ENCODE peak calls at places on chromosomes 7 and 10, in five cellular contexts. L is Karpas-422, H is kidney, W is SK-N-SH, M is tibial artery. Q is an unnamed sample.

GRCh38 chr10:102813017-102813541 is 24.1 kb downstream of the CYP17A1 start:
- DNase-seq in L (no peak), H (no peak), W (no peak), M (no peak), Q (no peak)

GRCh38 chr10:79425074-79425532 is 20.3 kb downstream of the ZCCHC24 start:
- DNase-seq in L (no peak), H (peak; percentile 67), W (peak; percentile 69), M (no peak), Q (no peak)

GRCh38 chr7:147415991-147416390 is 1174.6 kb upstream of the C7orf33 start:
- DNase-seq in L (no peak), H (no peak), W (no peak), M (no peak), Q (no peak)

GRCh38 chr10:129877773-129878371 is 86.2 kb downstream of the EBF3 start:
- DNase-seq in L (peak; percentile 87), H (no peak), W (peak; percentile 50), M (no peak), Q (no peak)

GRCh38 chr10:79344502-79345195 is 2.6 kb upstream of the PPIF start:
- DNase-seq in L (no peak), H (no peak), W (no peak), M (no peak), Q (no peak)

GRCh38 chr10:2146079-2146478 is 408.8 kb upstream of the ADARB2 start:
- DNase-seq in L (no peak), H (no peak), W (no peak), M (no peak), Q (no peak)

GRCh38 chr7:101666751-101667150 is 37.7 kb upstream of the MYL10 start:
- DNase-seq in L (no peak), H (no peak), W (no peak), M (no peak), Q (no peak)

GRCh38 chr10:21138769-21139324 is 241.7 kb upstream of the NEBL start:
- DNase-seq in L (no peak), H (no peak), W (no peak), M (no peak), Q (no peak)

GRCh38 chr7:5396542-5396941 is 27.1 kb downstream of the TNRC18 start:
- DNase-seq in L (peak; percentile 85), H (no peak), W (peak; percentile 63), M (peak; percentile 30), Q (no peak)

GRCh38 chr10:54010337-54010736 is 790.7 kb downstream of the PCDH15 start:
- DNase-seq in L (no peak), H (no peak), W (no peak), M (no peak), Q (no peak)

GRCh38 chr7:157267956-157268355 is 68.8 kb upstream of the DNAJB6 start:
- DNase-seq in L (no peak), H (no peak), W (no peak), M (no peak), Q (no peak)

GRCh38 chr10:117617664-117618063 is 75.1 kb downstream of the EMX2 start:
- DNase-seq in L (no peak), H (no peak), W (no peak), M (no peak), Q (peak; percentile 30)

GRCh38 chr7:122684504-122684903 is 14.4 kb downstream of the RNF133 start:
- DNase-seq in L (no peak), H (no peak), W (no peak), M (no peak), Q (no peak)

GRCh38 chr7:91636129-91636724 is 244.3 kb downstream of the MTERF1 start:
- DNase-seq in L (peak; percentile 86), H (no peak), W (no peak), M (peak; percentile 21), Q (no peak)

GRCh38 chr7:45451636-45452035 is 122.5 kb upstream of the ADCY1 start:
- DNase-seq in L (no peak), H (no peak), W (no peak), M (no peak), Q (no peak)

GRCh38 chr7:131057015-131057518 is 270.6 kb upstream of the MKLN1 start:
- DNase-seq in L (no peak), H (no peak), W (no peak), M (no peak), Q (no peak)

GRCh38 chr7:87543623-87544022 is 57.1 kb downstream of the ABCB1 start:
- DNase-seq in L (no peak), H (no peak), W (no peak), M (no peak), Q (no peak)

GRCh38 chr10:92573091-92573797 is 649 bp downstream of the IDE start:
- DNase-seq in L (peak; percentile 69), H (peak; percentile 84), W (peak; percentile 64), M (no peak), Q (no peak)

GRCh38 chr7:71868797-71869196 is 543.3 kb downstream of the CALN1 start:
- DNase-seq in L (no peak), H (no peak), W (no peak), M (no peak), Q (no peak)

GRCh38 chr7:37510043-37510634 is 61.5 kb upstream of the ELMO1 start:
- DNase-seq in L (peak; percentile 64), H (no peak), W (peak; percentile 40), M (no peak), Q (no peak)

GRCh38 chr7:77528368-77528767 is 8.7 kb upstream of the PTPN12 start:
- DNase-seq in L (peak; percentile 33), H (no peak), W (no peak), M (no peak), Q (no peak)

GRCh38 chr7:151088856-151089699 is 2.8 kb downstream of the AGAP3 start:
- DNase-seq in L (no peak), H (peak; percentile 89), W (no peak), M (peak; percentile 88), Q (peak; percentile 88)

GRCh38 chr10:42953684-42954674 is 122.9 kb upstream of the RET start:
- DNase-seq in L (no peak), H (peak; percentile 41), W (no peak), M (peak; percentile 8), Q (peak; percentile 46)

GRCh38 chr10:42952931-42953683 is 123.8 kb upstream of the RET start:
- DNase-seq in L (no peak), H (peak; percentile 43), W (no peak), M (peak; percentile 9), Q (peak; percentile 38)

GRCh38 chr10:42950606-42951485 is 126.0 kb upstream of the RET start:
- DNase-seq in L (no peak), H (no peak), W (no peak), M (peak; percentile 4), Q (peak; percentile 51)

GRCh38 chr10:42951486-42952251 is 125.2 kb upstream of the RET start:
- DNase-seq in L (no peak), H (peak; percentile 88), W (no peak), M (peak; percentile 14), Q (peak; percentile 54)

DNA sequence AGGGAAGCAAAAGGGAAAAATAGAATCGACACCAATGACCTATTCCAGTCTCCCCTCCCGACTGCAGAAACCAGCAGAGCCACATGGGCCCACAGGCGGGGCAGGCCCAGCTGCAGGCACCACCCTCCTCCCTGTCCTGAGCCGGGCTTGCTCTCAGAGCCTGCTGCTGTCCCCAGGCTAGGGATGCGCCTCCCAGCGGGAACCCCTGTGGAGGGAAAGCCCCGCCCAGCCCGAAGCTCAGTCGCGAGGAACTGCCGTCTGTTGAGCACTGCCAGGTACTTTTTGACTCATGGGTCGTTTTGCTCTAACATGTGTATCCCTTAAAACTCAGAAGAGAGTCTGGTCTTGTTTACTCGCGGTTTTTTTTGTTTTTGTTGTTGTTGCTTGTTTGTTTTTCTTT is 124.5 kb upstream of the RET start:
- DNase-seq in L (no peak), H (peak; percentile 92), W (no peak), M (peak; percentile 17), Q (peak; percentile 53)
- H3K4me3 ChIP-seq in L (no peak overlapping the region), H (no peak overlapping the region), W (no peak overlapping the region), M (no peak overlapping the region), Q (no peak overlapping the region)

GRCh38 chr7:3075441-3075840 is 31.8 kb upstream of the CARD11 start:
- DNase-seq in L (no peak), H (no peak), W (no peak), M (no peak), Q (no peak)
- H3K4me1 ChIP-seq in L (no peaks in the 10 kb centered on the region), H (no peaks in the 10 kb centered on the region), W (no peaks in the 10 kb centered on the region), M (no peaks in the 10 kb centered on the region), Q (no peaks in the 10 kb centered on the region)

GRCh38 chr10:29806350-29806788 is 171.6 kb upstream of the SVIL start:
- DNase-seq in L (no peak), H (no peak), W (no peak), M (no peak), Q (no peak)

GRCh38 chr10:29805134-29805691 is 170.4 kb upstream of the SVIL start:
- DNase-seq in L (no peak), H (no peak), W (no peak), M (no peak), Q (peak; percentile 50)

GRCh38 chr10:29807407-29807806 is 172.6 kb upstream of the SVIL start:
- DNase-seq in L (no peak), H (no peak), W (no peak), M (no peak), Q (no peak)

GRCh38 chr10:29798876-29799690 is 164.3 kb upstream of the SVIL start:
- DNase-seq in L (no peak), H (no peak), W (no peak), M (no peak), Q (peak; percentile 9)

DNA sequence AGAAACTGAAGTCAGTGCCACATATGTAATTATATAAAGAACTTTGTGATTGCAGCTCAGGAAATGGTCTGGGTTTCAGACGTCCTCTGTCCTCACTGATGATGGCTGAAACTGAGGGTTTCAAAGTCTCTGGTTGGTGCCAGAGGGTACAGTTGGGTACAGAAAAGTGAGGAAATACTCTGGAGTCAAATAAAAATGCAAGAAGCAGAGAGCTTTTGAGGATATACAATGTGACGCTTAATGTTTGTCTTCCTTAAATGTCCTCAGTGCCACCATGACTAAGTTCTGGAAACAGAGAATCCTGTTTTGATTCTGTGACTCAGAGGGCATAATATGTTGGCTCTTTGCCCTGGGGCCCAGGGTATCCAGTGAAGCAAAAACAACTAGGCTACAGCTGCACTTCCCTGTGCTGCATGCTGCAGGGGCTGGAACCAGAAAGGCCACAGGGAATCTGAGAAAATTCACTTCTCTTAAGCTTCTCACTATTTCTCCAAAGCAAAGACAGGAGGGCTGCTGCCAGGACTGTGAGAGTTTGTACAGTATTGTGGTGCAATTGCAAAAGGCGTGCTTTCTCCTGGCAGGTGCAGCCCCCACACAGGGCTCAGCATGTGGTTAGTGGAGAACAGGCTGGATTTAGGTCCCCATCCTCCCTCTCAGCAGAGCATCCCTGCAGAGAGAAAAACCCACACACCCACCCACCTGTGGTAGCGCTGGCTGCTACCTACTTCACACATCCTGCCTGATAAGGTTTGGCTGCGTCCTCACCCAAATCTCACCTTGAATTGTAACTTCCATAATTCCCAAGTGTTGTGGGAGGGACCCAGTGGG is 169.5 kb upstream of the SVIL start:
- DNase-seq in L (no peak), H (peak; percentile 81), W (no peak), M (peak; percentile 76), Q (peak; percentile 67)
- H3K4me3 ChIP-seq in L (no peak overlapping the region), H (no peak overlapping the region), W (peak overlapping the region; percentile 23), M (no peak overlapping the region), Q (no peak overlapping the region)

GRCh38 chr10:110883924-110884323 is 12.2 kb downstream of the PDCD4 start:
- DNase-seq in L (no peak), H (no peak), W (no peak), M (no peak), Q (no peak)

GRCh38 chr10:110881905-110882304 is 10.2 kb downstream of the PDCD4 start:
- DNase-seq in L (no peak), H (no peak), W (no peak), M (no peak), Q (no peak)

GRCh38 chr10:110876788-110877187 is 5.1 kb downstream of the PDCD4 start:
- DNase-seq in L (no peak), H (no peak), W (no peak), M (no peak), Q (no peak)

GRCh38 chr10:110881247-110881646 is 9.5 kb downstream of the PDCD4 start:
- DNase-seq in L (no peak), H (no peak), W (no peak), M (no peak), Q (no peak)

GRCh38 chr10:110880012-110880411 is 8.3 kb downstream of the PDCD4 start:
- DNase-seq in L (no peak), H (no peak), W (no peak), M (no peak), Q (no peak)
- H3K4me1 ChIP-seq in L (peaks cover 5% of the 10 kb centered on the region), H (no peaks in the 10 kb centered on the region), W (no peaks in the 10 kb centered on the region), M (no peaks in the 10 kb centered on the region), Q (no peaks in the 10 kb centered on the region)

Q was measured in right atrium auricular region.